ENCODE peak calls at places on chromosomes 16 and 17, in nine cellular contexts. U, Z, R, D, H, L, I, X and G are unnamed samples.

GRCh38 chr17:8818047-8818446 is 18.9 kb upstream of the MFSD6L start:
- DNase-seq in U (no peak), Z (no peak), R (no peak), D (no peak), H (no peak), L (no peak), I (no peak), X (no peak), G (no peak)

GRCh38 chr17:81483862-81484194 is 28.8 kb downstream of the ACTG1 start:
- DNase-seq in U (no peak), Z (no peak), R (no peak), D (no peak), H (no peak), L (no peak), I (peak), X (no peak), G (no peak)

GRCh38 chr16:29756654-29757053 is 10.9 kb upstream of the C16orf54 start:
- DNase-seq in U (no peak), Z (no peak), R (peak), D (peak), H (no peak), L (no peak), I (no peak), X (no peak), G (no peak)

GRCh38 chr16:54928016-54928356 is 2.7 kb upstream of the IRX5 start:
- DNase-seq in U (no peak), Z (no peak), R (no peak), D (peak), H (no peak), L (no peak), I (peak), X (peak), G (peak)

GRCh38 chr16:53958481-53958880 is 254.5 kb downstream of the FTO start:
- DNase-seq in U (no peak), Z (no peak), R (peak), D (no peak), H (no peak), L (peak), I (no peak), X (no peak), G (no peak)

GRCh38 chr16:4315185-4316102 is at the start of gene GLIS2:
- DNase-seq in U (peak), Z (peak), R (peak), D (peak), H (no peak), L (peak), I (peak), X (peak), G (peak)

GRCh38 chr17:29608986-29609385 is 13.7 kb downstream of the CORO6 start:
- DNase-seq in U (peak), Z (no peak), R (no peak), D (no peak), H (no peak), L (no peak), I (no peak), X (no peak), G (no peak)

GRCh38 chr16:56777533-56777932 is 47.6 kb downstream of the NUP93 start:
- DNase-seq in U (no peak), Z (no peak), R (no peak), D (no peak), H (no peak), L (peak), I (no peak), X (no peak), G (peak)

GRCh38 chr17:3964203-3965122 is at the start of gene ATP2A3:
- DNase-seq in U (no peak), Z (no peak), R (peak), D (peak), H (peak), L (no peak), I (peak), X (peak), G (no peak)

GRCh38 chr17:8997994-8998628 is 23.2 kb upstream of the NTN1 start:
- DNase-seq in U (peak), Z (no peak), R (peak), D (peak), H (peak), L (peak), I (peak), X (peak), G (peak)

GRCh38 chr16:29664133-29664912 is 1.3 kb downstream of the SPN start:
- DNase-seq in U (no peak), Z (no peak), R (no peak), D (no peak), H (peak), L (no peak), I (no peak), X (no peak), G (no peak)

GRCh38 chr17:57256708-57257112 is 387 bp downstream of the MSI2 start:
- DNase-seq in U (peak), Z (peak), R (peak), D (peak), H (peak), L (no peak), I (peak), X (peak), G (no peak)

GRCh38 chr17:74823176-74823495 is 36.5 kb downstream of the GRIN2C start:
- DNase-seq in U (no peak), Z (no peak), R (no peak), D (no peak), H (no peak), L (no peak), I (no peak), X (no peak), G (no peak)

GRCh38 chr17:50271173-50271750 is 3.0 kb upstream of the TMEM92 start:
- DNase-seq in U (no peak), Z (no peak), R (peak), D (no peak), H (no peak), L (peak), I (no peak), X (no peak), G (peak)

GRCh38 chr16:75197522-75198134 is 9.3 kb downstream of the CTRB2 start:
- DNase-seq in U (no peak), Z (no peak), R (no peak), D (peak), H (no peak), L (no peak), I (peak), X (no peak), G (no peak)

GRCh38 chr17:68006797-68007196 is 10.5 kb upstream of the C17orf58 start:
- DNase-seq in U (no peak), Z (no peak), R (no peak), D (no peak), H (no peak), L (no peak), I (no peak), X (no peak), G (peak)

GRCh38 chr16:75288181-75288580 is 36.8 kb upstream of the BCAR1 start:
- DNase-seq in U (no peak), Z (no peak), R (no peak), D (no peak), H (no peak), L (peak), I (no peak), X (no peak), G (no peak)

GRCh38 chr16:46929378-46930332 is 43.8 kb downstream of the DNAJA2 start:
- DNase-seq in U (peak), Z (peak), R (peak), D (peak), H (peak), L (peak), I (peak), X (peak), G (peak)

GRCh38 chr17:75504347-75505151 is 10.8 kb downstream of the CASKIN2 start:
- DNase-seq in U (no peak), Z (no peak), R (no peak), D (no peak), H (peak), L (peak), I (peak), X (peak), G (no peak)

GRCh38 chr16:10949424-10949970 is 5.1 kb downstream of the CLEC16A start:
- DNase-seq in U (no peak), Z (no peak), R (no peak), D (peak), H (peak), L (peak), I (peak), X (no peak), G (peak)

GRCh38 chr16:3945751-3946603 is 65.5 kb upstream of the CREBBP start:
- DNase-seq in U (no peak), Z (peak), R (peak), D (peak), H (no peak), L (peak), I (peak), X (no peak), G (peak)

GRCh38 chr16:87288753-87289362 is 28.3 kb downstream of the C16orf95 start:
- DNase-seq in U (no peak), Z (no peak), R (peak), D (peak), H (no peak), L (peak), I (no peak), X (no peak), G (peak)

GRCh38 chr17:56536766-56537165 is 56.7 kb upstream of the NOG start:
- DNase-seq in U (no peak), Z (no peak), R (no peak), D (no peak), H (no peak), L (no peak), I (no peak), X (no peak), G (no peak)

GRCh38 chr17:39114744-39115534 is 36.5 kb downstream of the PLXDC1 start:
- DNase-seq in U (no peak), Z (no peak), R (peak), D (peak), H (no peak), L (peak), I (no peak), X (no peak), G (peak)

GRCh38 chr16:50309527-50310307 is 43.4 kb downstream of the ADCY7 start:
- DNase-seq in U (peak), Z (no peak), R (no peak), D (no peak), H (no peak), L (no peak), I (no peak), X (no peak), G (no peak)

GRCh38 chr16:85330694-85331188 is 218.5 kb upstream of the CIBAR2 start:
- DNase-seq in U (peak), Z (no peak), R (peak), D (peak), H (peak), L (peak), I (peak), X (peak), G (peak)

DNA sequence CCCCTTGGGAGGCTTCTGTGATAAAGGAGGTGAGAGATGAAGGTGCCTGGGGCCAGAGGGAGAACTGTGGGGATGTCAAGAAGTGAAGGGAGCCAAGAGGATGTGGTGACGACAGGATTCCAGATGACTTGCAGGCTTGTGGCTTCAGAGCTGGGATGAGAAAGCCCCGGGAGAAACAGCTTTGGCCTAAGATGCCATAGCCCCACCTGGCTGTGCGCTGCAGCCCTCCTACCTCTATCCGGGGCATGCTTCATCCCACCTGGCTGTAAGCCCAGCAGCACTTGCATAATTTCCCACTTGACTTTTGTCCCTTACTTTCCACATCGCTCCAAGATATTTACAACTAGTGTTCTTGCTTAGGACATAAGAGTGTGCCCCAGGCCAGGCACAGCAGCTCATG is 29.3 kb downstream of the GINS3 start:
- DNase-seq in U (no peak), Z (peak), R (no peak), D (no peak), H (no peak), L (peak), I (no peak), X (no peak), G (peak)
- H3K4me3 ChIP-seq in U (no peak), Z (no peak), R (no peak), D (no peak), H (no peak), L (no peak), I (no peak), X (no peak), G (no peak)

GRCh38 chr17:42311240-42312034 is 23.1 kb downstream of the STAT5A start:
- DNase-seq in U (peak), Z (peak), R (peak), D (peak), H (no peak), L (peak), I (peak), X (peak), G (peak)

GRCh38 chr17:42312285-42313130 is 24.2 kb downstream of the STAT5A start:
- DNase-seq in U (peak), Z (peak), R (peak), D (peak), H (peak), L (peak), I (peak), X (peak), G (peak)

GRCh38 chr17:42312035-42312284 is 23.7 kb downstream of the STAT5A start:
- DNase-seq in U (no peak), Z (no peak), R (no peak), D (no peak), H (no peak), L (no peak), I (no peak), X (no peak), G (no peak)

GRCh38 chr17:42309142-42309541 is 20.8 kb downstream of the STAT5A start:
- DNase-seq in U (no peak), Z (no peak), R (no peak), D (no peak), H (no peak), L (no peak), I (no peak), X (no peak), G (no peak)

GRCh38 chr17:42310281-42311156 is 22.2 kb downstream of the STAT5A start:
- DNase-seq in U (no peak), Z (no peak), R (no peak), D (no peak), H (no peak), L (no peak), I (peak), X (no peak), G (peak)
- TF ChIP-seq CTCF in U (no peak), Z (no peak), R (peak), D (peak), H (no peak), L (no peak), I (peak), X (no peak), G (peak)

GRCh38 chr17:48429156-48429555 is 858 bp downstream of the SKAP1 start:
- DNase-seq in U (no peak), Z (no peak), R (no peak), D (no peak), H (peak), L (no peak), I (no peak), X (no peak), G (no peak)
- H3K4me3 ChIP-seq in U (no peak), Z (no peak), R (no peak), D (no peak), H (peak), L (no peak), I (no peak), X (no peak), G (no peak)

GRCh38 chr16:81035975-81036750 is 521 bp downstream of the ATMIN start:
- DNase-seq in U (peak), Z (peak), R (peak), D (peak), H (peak), L (peak), I (peak), X (peak), G (peak)
- TF ChIP-seq CTCF in U (no peak), Z (peak), R (no peak), D (no peak), H (no peak), L (no peak), I (no peak), X (no peak), G (no peak)

DNA sequence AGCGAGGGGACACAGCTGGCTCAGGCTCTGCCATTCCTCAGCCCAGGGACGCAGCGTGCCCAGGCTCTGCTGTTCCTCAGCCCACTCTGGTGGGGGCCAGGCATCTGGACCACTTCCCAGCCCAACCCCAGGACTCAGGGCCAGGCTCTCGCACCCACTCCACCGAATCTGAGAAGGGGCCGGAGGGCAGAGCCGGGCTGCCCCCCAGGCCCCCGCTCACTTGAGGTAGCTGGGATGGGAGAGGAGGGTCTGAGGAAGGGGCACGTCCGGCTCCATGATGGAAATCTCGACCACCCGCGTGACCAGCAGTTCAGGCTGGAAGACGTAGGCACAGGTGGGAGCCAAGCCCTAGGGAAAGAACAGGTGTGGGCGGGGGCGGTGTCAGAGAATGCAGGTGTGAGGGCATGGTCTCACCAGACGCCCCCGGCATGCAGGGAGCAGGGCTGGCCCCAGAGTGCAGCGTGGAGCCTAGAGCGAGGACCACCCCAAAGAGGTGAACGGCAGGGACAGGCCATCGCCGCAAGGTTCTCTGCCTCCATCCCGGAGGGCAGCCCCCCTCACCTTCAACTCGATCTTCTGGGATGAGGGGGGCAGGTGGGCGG is 4.9 kb downstream of the PGAP6 start:
- DNase-seq in U (no peak), Z (no peak), R (no peak), D (no peak), H (no peak), L (no peak), I (no peak), X (no peak), G (no peak)
- H3K4me3 ChIP-seq in U (no peak), Z (no peak), R (no peak), D (no peak), H (no peak), L (no peak), I (no peak), X (no peak), G (no peak)